ENCODE peak calls at places on chromosomes 6 and 20, in seven cellular contexts. P, H, M, O, Q, B and K are unnamed samples.

GRCh38 chr20:4289875-4290274 is 274.5 kb upstream of the RNF24 start:
- DNase-seq in P (no peak), H (no peak), M (no peak), O (no peak), Q (no peak), B (peak; percentile 27), K (no peak)

GRCh38 chr20:17725094-17725835 is 25.5 kb downstream of the BANF2 start:
- DNase-seq in P (peak; percentile 69), H (no peak), M (no peak), O (no peak), Q (peak; percentile 34), B (no peak), K (no peak)

GRCh38 chr6:2725999-2726567 is 24.6 kb downstream of the MYLK4 start:
- DNase-seq in P (no peak), H (no peak), M (no peak), O (no peak), Q (no peak), B (no peak), K (no peak)

GRCh38 chr6:62775427-62776022 is 435.7 kb upstream of the FKBP1C start:
- DNase-seq in P (no peak), H (no peak), M (no peak), O (no peak), Q (no peak), B (peak; percentile 2), K (no peak)

GRCh38 chr6:145699462-145699861 is 35.9 kb downstream of the EPM2A start:
- DNase-seq in P (no peak), H (no peak), M (no peak), O (no peak), Q (no peak), B (no peak), K (no peak)

GRCh38 chr6:24547243-24547642 is 52.5 kb downstream of the ALDH5A1 start:
- DNase-seq in P (no peak), H (no peak), M (no peak), O (no peak), Q (no peak), B (no peak), K (no peak)

GRCh38 chr20:24705486-24705885 is 236.1 kb downstream of the SYNDIG1 start:
- DNase-seq in P (no peak), H (no peak), M (no peak), O (no peak), Q (no peak), B (no peak), K (no peak)

GRCh38 chr6:77292564-77293546 is 170.4 kb downstream of the HTR1B start:
- DNase-seq in P (no peak), H (no peak), M (no peak), O (no peak), Q (no peak), B (peak; percentile 8), K (no peak)

GRCh38 chr20:3461911-3462677 is 8.7 kb upstream of the ATRN start:
- DNase-seq in P (no peak), H (no peak), M (no peak), O (no peak), Q (no peak), B (no peak), K (no peak)

GRCh38 chr20:52943185-52943841 is 28.8 kb upstream of the TSHZ2 start:
- DNase-seq in P (no peak), H (no peak), M (no peak), O (no peak), Q (no peak), B (no peak), K (no peak)

GRCh38 chr20:31719644-31720485 is 2.8 kb downstream of the BCL2L1 start:
- DNase-seq in P (no peak), H (no peak), M (no peak), O (peak; percentile 40), Q (no peak), B (peak; percentile 72), K (no peak)

GRCh38 chr6:30730611-30731435 is 10.7 kb downstream of the TUBB start:
- DNase-seq in P (peak; percentile 88), H (peak; percentile 81), M (no peak), O (peak; percentile 75), Q (peak; percentile 70), B (no peak), K (no peak)

GRCh38 chr6:13048113-13048512 is 280.2 kb downstream of the TBC1D7 start:
- DNase-seq in P (no peak), H (no peak), M (no peak), O (no peak), Q (no peak), B (no peak), K (no peak)

GRCh38 chr20:62916703-62917476 is 9.4 kb downstream of the DIDO1 start:
- DNase-seq in P (peak; percentile 41), H (no peak), M (no peak), O (no peak), Q (no peak), B (no peak), K (no peak)

GRCh38 chr20:50464026-50464724 is 46.0 kb upstream of the PTPN1 start:
- DNase-seq in P (peak; percentile 83), H (peak; percentile 61), M (no peak), O (peak; percentile 63), Q (peak; percentile 45), B (peak; percentile 57), K (peak; percentile 8)

GRCh38 chr6:168305863-168306262 is 13.7 kb downstream of the DACT2 start:
- DNase-seq in P (no peak), H (no peak), M (no peak), O (peak; percentile 51), Q (no peak), B (no peak), K (no peak)

GRCh38 chr20:62321521-62321948 is 18.7 kb downstream of the ADRM1 start:
- DNase-seq in P (no peak), H (no peak), M (no peak), O (no peak), Q (peak; percentile 18), B (peak; percentile 62), K (no peak)

GRCh38 chr6:45727228-45727627 is 288.4 kb downstream of the CLIC5 start:
- DNase-seq in P (no peak), H (no peak), M (no peak), O (no peak), Q (no peak), B (no peak), K (no peak)

GRCh38 chr20:11454966-11455799 is 462.5 kb upstream of the BTBD3 start:
- DNase-seq in P (no peak), H (no peak), M (no peak), O (no peak), Q (no peak), B (peak; percentile 58), K (no peak)

GRCh38 chr6:6712258-6712978 is 123.9 kb downstream of the LY86 start:
- DNase-seq in P (no peak), H (no peak), M (no peak), O (no peak), Q (no peak), B (peak; percentile 60), K (no peak)

GRCh38 chr6:155586036-155586557 is 130.5 kb upstream of the NOX3 start:
- DNase-seq in P (no peak), H (no peak), M (no peak), O (no peak), Q (no peak), B (no peak), K (no peak)

GRCh38 chr20:7248392-7248992 is 481.0 kb downstream of the BMP2 start:
- DNase-seq in P (no peak), H (no peak), M (no peak), O (no peak), Q (no peak), B (no peak), K (no peak)

GRCh38 chr6:30555428-30556005 is 772 bp downstream of the GNL1 start:
- DNase-seq in P (peak; percentile 88), H (no peak), M (no peak), O (peak; percentile 53), Q (peak; percentile 58), B (no peak), K (no peak)

GRCh38 chr6:66638518-66638917 is 931.5 kb upstream of the EYS start:
- DNase-seq in P (no peak), H (no peak), M (no peak), O (no peak), Q (no peak), B (no peak), K (no peak)

GRCh38 chr6:136136274-136136673 is 113.8 kb downstream of the MTFR2 start:
- DNase-seq in P (no peak), H (no peak), M (no peak), O (no peak), Q (no peak), B (no peak), K (no peak)

GRCh38 chr6:20483902-20484497 is 50.3 kb upstream of the CDKAL1 start:
- DNase-seq in P (no peak), H (no peak), M (no peak), O (no peak), Q (no peak), B (no peak), K (no peak)

GRCh38 chr6:95091823-95092436 is 485.4 kb upstream of the MANEA start:
- DNase-seq in P (no peak), H (no peak), M (no peak), O (no peak), Q (no peak), B (no peak), K (no peak)

GRCh38 chr6:109165392-109165964 is 70.2 kb downstream of the CEP57L1 start:
- DNase-seq in P (no peak), H (no peak), M (no peak), O (no peak), Q (no peak), B (no peak), K (no peak)

GRCh38 chr6:40188931-40189330 is 254.7 kb upstream of the MOCS1 start:
- DNase-seq in P (no peak), H (no peak), M (no peak), O (no peak), Q (no peak), B (no peak), K (no peak)